ENCODE peak calls at places on chromosomes 2 and 18, in six cellular contexts. B is K562, M is cardiac fibroblast, W is right atrium auricular region, J is mesendoderm, L is A549. C is an unnamed sample.

GRCh38 chr2:2188344-2189111 is 142.5 kb downstream of the MYT1L start:
- DNase-seq in B (no peak), M (no peak), W (no peak), J (no peak), L (no peak), C (no peak)

GRCh38 chr2:99469394-99469793 is 20.4 kb downstream of the REV1 start:
- DNase-seq in B (no peak), M (no peak), W (no peak), J (no peak), L (no peak), C (no peak)

GRCh38 chr2:31070339-31070738 is 67.9 kb downstream of the GALNT14 start:
- DNase-seq in B (no peak), M (no peak), W (no peak), J (no peak), L (no peak), C (no peak)

GRCh38 chr2:38446418-38446817 is 69.3 kb upstream of the ATL2 start:
- DNase-seq in B (no peak), M (no peak), W (no peak), J (peak), L (no peak), C (no peak)

GRCh38 chr2:235576337-235576910 is 82.6 kb downstream of the AGAP1 start:
- DNase-seq in B (no peak), M (no peak), W (no peak), J (no peak), L (no peak), C (no peak)

GRCh38 chr2:137951606-137952005 is 12.7 kb upstream of the HNMT start:
- DNase-seq in B (no peak), M (peak), W (no peak), J (no peak), L (no peak), C (peak)

GRCh38 chr2:59584958-59585357 is 968.5 kb downstream of the BCL11A start:
- DNase-seq in B (no peak), M (no peak), W (no peak), J (peak), L (no peak), C (no peak)

GRCh38 chr18:46678785-46679404 is 21.9 kb upstream of the LOXHD1 start:
- DNase-seq in B (no peak), M (no peak), W (no peak), J (no peak), L (no peak), C (no peak)

GRCh38 chr2:157291018-157291417 is 33.5 kb downstream of the GALNT5 start:
- DNase-seq in B (no peak), M (no peak), W (no peak), J (no peak), L (no peak), C (no peak)

GRCh38 chr2:21029519-21029918 is 14.4 kb downstream of the APOB start:
- DNase-seq in B (no peak), M (no peak), W (no peak), J (no peak), L (no peak), C (no peak)

GRCh38 chr2:211247751-211248150 is 691.4 kb downstream of the CPS1 start:
- DNase-seq in B (no peak), M (no peak), W (no peak), J (no peak), L (no peak), C (no peak)

GRCh38 chr2:57806449-57806968 is 240.1 kb upstream of the VRK2 start:
- DNase-seq in B (no peak), M (no peak), W (no peak), J (no peak), L (no peak), C (no peak)

GRCh38 chr18:29501952-29502351 is 1325.0 kb upstream of the CDH2 start:
- DNase-seq in B (no peak), M (peak), W (no peak), J (no peak), L (no peak), C (peak)

GRCh38 chr2:236250286-236250685 is 13.9 kb downstream of the ASB18 start:
- DNase-seq in B (no peak), M (no peak), W (peak), J (no peak), L (no peak), C (no peak)

GRCh38 chr2:190847504-190848201 is 33.0 kb upstream of the GLS start:
- DNase-seq in B (no peak), M (peak), W (no peak), J (no peak), L (no peak), C (peak)

GRCh38 chr2:240140511-240140910 is at the start of gene OTOS:
- DNase-seq in B (no peak), M (no peak), W (no peak), J (no peak), L (no peak), C (no peak)

GRCh38 chr2:174771631-174772491 is 7.6 kb upstream of the CHRNA1 start:
- DNase-seq in B (peak), M (peak), W (peak), J (peak), L (peak), C (peak)

GRCh38 chr2:206164261-206164862 is 4.7 kb downstream of the EEF1B2 start:
- DNase-seq in B (no peak), M (peak), W (no peak), J (peak), L (no peak), C (peak)

GRCh38 chr2:96092896-96093295 is 23.5 kb downstream of the ADRA2B start:
- DNase-seq in B (no peak), M (no peak), W (peak), J (no peak), L (no peak), C (no peak)

GRCh38 chr2:108594132-108594981 is 60.1 kb downstream of the LIMS1 start:
- DNase-seq in B (no peak), M (peak), W (no peak), J (peak), L (no peak), C (peak)
- H3K4me3 ChIP-seq in B (no peak), M (no peak), W (no peak), J (no peak), L (peak), C (no peak)

DNA sequence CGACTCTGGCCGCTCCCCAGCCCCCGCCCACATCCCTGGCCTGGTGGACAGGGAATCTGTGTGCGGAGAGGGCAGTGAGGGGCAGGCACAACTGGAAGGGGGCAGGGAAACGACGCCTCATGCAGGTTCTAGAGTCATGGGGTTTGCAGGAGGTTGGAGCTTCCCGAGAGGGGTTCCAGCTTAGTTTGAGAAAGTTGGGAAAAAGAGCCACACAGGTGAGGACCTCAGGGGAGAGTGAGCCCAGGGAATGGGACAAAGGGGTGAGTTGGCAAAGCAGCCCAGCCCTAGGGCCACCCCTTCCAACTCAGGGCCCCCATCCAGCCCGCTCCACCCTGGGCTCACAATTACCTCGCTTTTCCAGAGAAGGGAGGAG is 1.7 kb downstream of the RTKN start:
- DNase-seq in B (peak), M (peak), W (peak), J (no peak), L (no peak), C (peak)
- H3K4me3 ChIP-seq in B (peak), M (peak), W (peak), J (peak), L (peak), C (peak)

GRCh38 chr2:120471166-120471565 is 125.2 kb downstream of the INHBB start:
- DNase-seq in B (no peak), M (no peak), W (no peak), J (no peak), L (no peak), C (no peak)

GRCh38 chr2:120472031-120472430 is 126.1 kb downstream of the INHBB start:
- DNase-seq in B (no peak), M (no peak), W (no peak), J (peak), L (no peak), C (no peak)

GRCh38 chr2:120469486-120469885 is 123.5 kb downstream of the INHBB start:
- DNase-seq in B (no peak), M (peak), W (peak), J (no peak), L (no peak), C (no peak)

GRCh38 chr2:120470717-120471060 is 124.8 kb downstream of the INHBB start:
- DNase-seq in B (no peak), M (no peak), W (no peak), J (no peak), L (no peak), C (no peak)

DNA sequence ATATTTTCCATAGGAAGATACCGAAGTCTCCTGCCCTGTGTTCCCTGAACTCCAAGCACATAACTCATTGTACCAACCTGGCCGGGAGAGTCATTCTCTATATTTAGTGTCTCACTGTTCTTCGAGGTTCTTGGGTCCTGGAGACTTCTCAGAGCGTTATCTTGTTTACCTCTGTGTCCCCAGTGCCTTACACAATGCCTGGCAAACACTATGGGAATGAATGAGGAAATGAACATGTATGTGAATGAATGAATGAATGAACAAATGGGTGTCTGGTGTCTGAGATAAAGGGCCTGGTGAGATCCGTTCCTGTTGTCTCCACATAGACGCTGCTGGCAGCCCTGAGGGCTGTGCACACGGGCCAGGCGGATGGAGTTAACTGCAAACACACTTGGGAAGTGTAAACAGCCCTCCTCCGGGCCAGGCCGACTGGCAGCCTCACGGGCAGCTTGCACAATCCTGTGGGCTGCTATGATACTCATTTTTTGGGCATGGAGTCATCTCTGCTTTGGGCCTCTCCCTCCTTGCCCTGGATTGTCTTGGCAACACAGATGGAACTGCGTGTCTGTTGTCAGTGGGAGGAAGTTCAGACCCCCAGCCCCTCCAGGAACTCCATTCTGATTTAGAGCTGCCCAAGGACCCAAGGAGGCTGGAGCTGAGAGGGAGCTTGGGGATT is 124.2 kb downstream of the INHBB start:
- DNase-seq in B (no peak), M (peak), W (peak), J (no peak), L (peak), C (peak)
- H3K4me3 ChIP-seq in B (no peak), M (no peak), W (no peak), J (no peak), L (no peak), C (no peak)

DNA sequence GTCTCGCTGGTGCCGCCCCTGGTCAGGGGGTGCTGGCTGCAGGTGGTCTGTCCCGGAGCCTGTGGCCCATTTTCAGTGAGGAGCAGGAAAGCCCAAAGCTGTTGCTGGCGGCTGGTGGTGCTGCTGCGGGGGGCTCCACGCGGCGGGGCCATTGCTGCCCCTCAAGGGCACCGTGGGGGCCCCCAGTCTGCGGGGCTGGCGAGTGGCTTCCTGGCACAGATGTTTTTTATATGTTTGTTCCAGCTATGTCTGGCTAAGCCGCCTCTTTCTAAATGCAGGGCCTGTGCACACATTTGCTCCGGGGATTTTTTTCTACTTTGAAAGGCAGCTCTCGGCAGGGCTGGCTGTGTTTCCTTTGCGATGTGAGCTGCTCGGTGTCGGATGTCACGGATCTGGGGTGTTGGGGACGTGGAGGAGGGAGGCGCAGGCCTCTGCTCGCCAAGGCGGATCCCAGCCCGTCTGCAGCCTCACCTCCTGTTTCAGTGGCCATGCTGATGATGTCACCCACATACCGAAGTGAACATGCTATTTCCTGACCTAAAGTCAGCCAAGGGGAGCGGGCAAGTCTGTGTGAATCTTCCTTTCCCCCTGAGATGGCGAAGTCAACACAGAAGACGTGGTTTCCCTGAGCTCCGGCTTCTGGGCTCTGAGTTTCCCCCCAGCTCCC is 112.0 kb upstream of the CTDP1 start:
- DNase-seq in B (no peak), M (peak), W (peak), J (peak), L (no peak), C (peak)
- H3K4me3 ChIP-seq in B (no peak), M (no peak), W (no peak), J (no peak), L (no peak), C (no peak)

GRCh38 chr18:75226956-75227316 is 16.3 kb downstream of the TSHZ1 start:
- DNase-seq in B (no peak), M (no peak), W (no peak), J (no peak), L (no peak), C (no peak)
- H3K4me3 ChIP-seq in B (no peak), M (peak), W (peak), J (no peak), L (no peak), C (peak)

C was measured in choroid plexus epithelial cell.